ENCODE peak calls at places on chromosomes 12 and 14, in seven cellular contexts. V is T-cell; N is endothelial cell; M is activated CD8-positive, alpha-beta T cell treated with anti-CD3 and anti-CD28 coated beads, Interleukin-2, amount 10 ng/mL, durations not matched to agents 7 days and 5 days; K is osteoblast; P is cardiac muscle cell; X is nucleus accumbens. W is an unnamed sample.

GRCh38 chr12:82660541-82661325 is 26.0 kb upstream of the TMTC2 start:
- DNase-seq in N (no peak), P (peak; percentile 26), V (no peak), M (no peak), X (no peak), K (no peak), W (no peak)

GRCh38 chr12:31017535-31017934 is 56.1 kb upstream of the DDX11 start:
- DNase-seq in X (no peak), M (no peak), V (no peak), K (no peak), P (no peak), N (no peak), W (no peak)

GRCh38 chr12:59067068-59067467 is 146.8 kb upstream of the LRIG3 start:
- DNase-seq in V (no peak), P (peak; percentile 38), N (no peak), M (no peak), X (no peak), K (no peak), W (no peak)

GRCh38 chr14:94079891-94080605 is 954 bp downstream of the DDX24 start:
- DNase-seq in V (no peak), N (no peak), P (no peak), K (peak; percentile 82), X (no peak), M (peak; percentile 30), W (no peak)

GRCh38 chr14:55129086-55129427 is at the start of gene LGALS3:
- DNase-seq in M (peak; percentile 44), X (no peak), V (no peak), P (peak; percentile 75), N (peak; percentile 23), K (peak; percentile 97), W (peak; percentile 28)

GRCh38 chr12:14393736-14394135 is 28.3 kb downstream of the ATF7IP start:
- DNase-seq in P (no peak), V (no peak), K (peak; percentile 80), N (no peak), X (no peak), M (no peak), W (no peak)

GRCh38 chr14:105918496-105919262 is 392.3 kb downstream of the TMEM121 start:
- DNase-seq in V (no peak), N (no peak), X (no peak), P (no peak), K (peak; percentile 36), M (no peak), W (no peak)

GRCh38 chr14:61280092-61280525 is 1.0 kb downstream of the TMEM30B start:
- DNase-seq in K (no peak), M (peak; percentile 49), X (no peak), N (peak; percentile 11), P (no peak), V (peak; percentile 14), W (no peak)

GRCh38 chr12:31582155-31582554 is 8.8 kb downstream of the DENND5B start:
- DNase-seq in M (no peak), K (peak; percentile 73), P (no peak), X (no peak), N (no peak), V (no peak), W (no peak)

GRCh38 chr12:108724054-108724889 is 7.0 kb downstream of the CORO1C start:
- DNase-seq in N (no peak), P (no peak), X (no peak), M (no peak), V (no peak), K (no peak), W (no peak)

GRCh38 chr12:42568952-42569916 is 20.3 kb downstream of the PRICKLE1 start:
- DNase-seq in X (no peak), N (no peak), P (peak; percentile 71), M (no peak), K (peak; percentile 31), V (no peak), W (no peak)

GRCh38 chr12:114780746-114781399 is 96.9 kb upstream of the TBX3 start:
- DNase-seq in X (no peak), K (no peak), P (no peak), N (no peak), M (no peak), V (no peak), W (no peak)

GRCh38 chr14:83638725-83639124 is 1891.2 kb upstream of the FLRT2 start:
- DNase-seq in M (no peak), P (no peak), V (no peak), X (no peak), N (no peak), K (no peak), W (no peak)

GRCh38 chr14:76836029-76836630 is 9.9 kb downstream of the LRRC74A start:
- DNase-seq in V (no peak), K (no peak), N (no peak), X (no peak), M (no peak), P (no peak), W (no peak)

GRCh38 chr14:69315302-69315701 is 55.3 kb downstream of the GALNT16 start:
- DNase-seq in K (no peak), M (no peak), X (no peak), P (peak; percentile 40), V (no peak), N (no peak), W (no peak)

GRCh38 chr14:30240002-30240401 is 312.4 kb upstream of the PRKD1 start:
- DNase-seq in N (no peak), P (no peak), X (no peak), V (no peak), M (no peak), K (no peak), W (no peak)

GRCh38 chr12:59044791-59045190 is 124.5 kb upstream of the LRIG3 start:
- DNase-seq in N (no peak), V (no peak), K (no peak), P (no peak), M (no peak), X (no peak), W (no peak)

GRCh38 chr12:52837341-52837741 is 3.2 kb upstream of the KRT79 start:
- DNase-seq in P (peak; percentile 88), X (no peak), V (no peak), N (no peak), K (peak; percentile 98), M (no peak), W (no peak)

GRCh38 chr14:69886843-69887242 is 7.6 kb downstream of the SMOC1 start:
- DNase-seq in V (no peak), K (peak; percentile 89), P (peak; percentile 26), M (no peak), X (no peak), N (no peak), W (no peak)

GRCh38 chr12:110683888-110684287 is 5.0 kb downstream of the HVCN1 start:
- DNase-seq in N (no peak), K (peak; percentile 11), V (no peak), P (no peak), X (no peak), M (no peak), W (no peak)

GRCh38 chr12:7113389-7113871 is 4.4 kb upstream of the C1RL start:
- DNase-seq in M (peak; percentile 66), P (peak; percentile 69), K (peak; percentile 87), V (peak; percentile 33), N (peak; percentile 30), X (no peak), W (peak; percentile 51)

GRCh38 chr12:87368259-87368658 is 660.9 kb downstream of the C12orf50 start:
- DNase-seq in N (no peak), V (no peak), M (no peak), K (no peak), X (no peak), P (no peak), W (no peak)

GRCh38 chr14:88908216-88908615 is 83.8 kb downstream of the TTC8 start:
- DNase-seq in X (no peak), V (no peak), K (no peak), N (no peak), P (no peak), M (no peak), W (no peak)

GRCh38 chr14:100292301-100292775 is 13.9 kb downstream of the SLC25A29 start:
- DNase-seq in M (no peak), K (peak; percentile 58), X (no peak), N (no peak), V (no peak), P (no peak), W (no peak)

GRCh38 chr14:104250175-104250574 is 111.8 kb downstream of the KIF26A start:
- DNase-seq in X (no peak), K (peak; percentile 19), N (no peak), M (no peak), V (no peak), P (no peak), W (no peak)

GRCh38 chr12:114414031-114414865 is 8.3 kb upstream of the TBX5 start:
- DNase-seq in K (peak; percentile 64), M (no peak), V (no peak), X (no peak), P (no peak), N (no peak), W (no peak)

GRCh38 chr14:91317381-91318313 is 73.1 kb upstream of the GPR68 start:
- DNase-seq in V (peak; percentile 84), M (peak; percentile 88), P (peak; percentile 71), X (no peak), K (no peak), N (no peak), W (no peak)

GRCh38 chr14:59342108-59342507 is 123.1 kb downstream of the GPR135 start:
- DNase-seq in N (no peak), X (no peak), M (no peak), P (no peak), K (no peak), V (no peak), W (no peak)

GRCh38 chr14:63594455-63595372 is 47.0 kb downstream of the WDR89 start:
- DNase-seq in M (no peak), P (no peak), V (no peak), N (no peak), X (no peak), K (no peak), W (no peak)

GRCh38 chr14:93137864-93138263 is 22.1 kb upstream of the ITPK1 start:
- DNase-seq in N (no peak), K (peak; percentile 35), V (no peak), X (no peak), P (peak; percentile 46), M (no peak), W (no peak)

GRCh38 chr14:76995279-76996035 is 33.1 kb downstream of the IRF2BPL start:
- DNase-seq in V (no peak), M (no peak), X (no peak), P (no peak), N (no peak), K (no peak), W (no peak)

GRCh38 chr12:29072631-29073030 is 76.4 kb upstream of the FAR2 start:
- DNase-seq in P (no peak), K (no peak), V (no peak), N (no peak), X (no peak), M (no peak), W (no peak)

GRCh38 chr12:22935090-22935489 is 310.1 kb downstream of the ETNK1 start:
- DNase-seq in M (no peak), P (no peak), X (no peak), V (no peak), K (no peak), N (no peak), W (peak; percentile 69)

GRCh38 chr12:53051058-53051880 is 1.4 kb downstream of the TNS2 start:
- DNase-seq in V (no peak), K (peak; percentile 95), N (no peak), M (no peak), X (peak; percentile 74), P (peak; percentile 77), W (no peak)

W was measured in HAP-1.